ENCODE peak calls at places on chromosomes 11 and 22, in eight cellular contexts. E is mesothelial cell of epicardium; A is ACHN; F is NCI-H774; S is stimulated activated CD8-positive, alpha-beta memory T cell treated with anti-CD3 and anti-CD28 coated beads, Interleukin-4, amount 100 ng/mL, for 1 hour; N is NCI-H2081; C is fibroblast of lung; J is skeletal muscle cell. U is an unnamed sample.

GRCh38 chr11:69892986-69893555 is 73.9 kb upstream of the FGF3 start:
- DNase-seq in S (no peak), F (no peak), C (no peak), N (no peak), J (no peak), A (no peak), E (no peak), U (peak)

GRCh38 chr22:46777609-46777970 is 15.1 kb downstream of the TBC1D22A start:
- DNase-seq in N (no peak), C (no peak), J (no peak), S (no peak), F (no peak), E (no peak), A (no peak), U (peak)

GRCh38 chr11:74265256-74265655 is 46.2 kb downstream of the P4HA3 start:
- DNase-seq in J (no peak), A (no peak), S (no peak), C (no peak), N (no peak), F (no peak), E (no peak), U (no peak)

GRCh38 chr11:109034341-109034696 is 369.4 kb downstream of the DDX10 start:
- DNase-seq in A (no peak), N (no peak), C (peak), J (peak), E (no peak), S (no peak), F (no peak), U (no peak)

GRCh38 chr22:29824677-29825076 is 13.4 kb downstream of the ASCC2 start:
- DNase-seq in J (no peak), C (no peak), E (no peak), F (no peak), S (no peak), N (no peak), A (no peak), U (no peak)

GRCh38 chr22:29215012-29215860 is 9.5 kb downstream of the EMID1 start:
- DNase-seq in J (no peak), A (no peak), N (no peak), E (no peak), C (no peak), F (no peak), S (no peak), U (no peak)

GRCh38 chr11:114297806-114298700 is 1.9 kb downstream of the NNMT start:
- DNase-seq in E (no peak), S (no peak), F (no peak), J (no peak), A (no peak), C (peak), N (no peak), U (no peak)

GRCh38 chr11:47177229-47177845 is 658 bp upstream of the ARFGAP2 start:
- DNase-seq in N (peak), S (peak), A (peak), J (no peak), F (peak), E (no peak), C (peak), U (peak)

GRCh38 chr11:112523477-112523876 is 262.8 kb upstream of the PLET1 start:
- DNase-seq in F (peak), A (no peak), J (no peak), E (no peak), C (no peak), N (peak), S (no peak), U (no peak)

GRCh38 chr11:119319702-119320592 is 3.0 kb upstream of the MCAM start:
- DNase-seq in E (no peak), J (no peak), N (no peak), A (no peak), S (no peak), C (no peak), F (no peak), U (no peak)

GRCh38 chr22:22810018-22810427 is 77.6 kb upstream of the IGLL5 start:
- DNase-seq in E (no peak), F (peak), C (peak), N (peak), J (no peak), S (no peak), A (peak), U (peak)

GRCh38 chr22:42905702-42906183 is 48.7 kb upstream of the ARFGAP3 start:
- DNase-seq in C (no peak), J (no peak), E (no peak), N (peak), F (peak), S (no peak), A (no peak), U (peak)

GRCh38 chr11:126637800-126638175 is 282.3 kb downstream of the ST3GAL4 start:
- DNase-seq in E (no peak), J (peak), A (peak), C (peak), S (no peak), N (no peak), F (no peak), U (no peak)

GRCh38 chr11:114083256-114084252 is 24.0 kb downstream of the ZBTB16 start:
- DNase-seq in N (no peak), J (no peak), A (no peak), E (no peak), F (no peak), S (no peak), C (no peak), U (no peak)

GRCh38 chr11:134862168-134862567 is 450.1 kb upstream of the B3GAT1 start:
- DNase-seq in F (no peak), J (no peak), N (no peak), A (no peak), E (no peak), S (no peak), C (no peak), U (no peak)

GRCh38 chr22:17110791-17111550 is 10.2 kb downstream of the TMEM121B start:
- DNase-seq in F (no peak), N (no peak), C (no peak), J (no peak), S (no peak), A (no peak), E (no peak), U (no peak)

GRCh38 chr22:31118046-31118820 is 4.5 kb upstream of the INPP5J start:
- DNase-seq in J (no peak), N (no peak), S (no peak), E (no peak), F (no peak), C (no peak), A (no peak), U (no peak)

GRCh38 chr22:50189849-50190181 is 4.1 kb downstream of the TRABD start:
- DNase-seq in N (no peak), C (no peak), J (no peak), F (no peak), E (no peak), S (no peak), A (no peak), U (no peak)

GRCh38 chr11:34855754-34856095 is 60.5 kb downstream of the APIP start:
- DNase-seq in A (no peak), C (no peak), S (no peak), N (peak), E (no peak), F (no peak), J (no peak), U (no peak)

GRCh38 chr11:120013325-120014250 is 124.3 kb downstream of the TRIM29 start:
- DNase-seq in S (no peak), J (no peak), E (peak), A (peak), F (peak), N (peak), C (peak), U (no peak)